ENCODE peak calls at places on chromosomes 6 and 20, in eight cellular contexts. One of them, this sample, is unnamed.

GRCh38 chr6:167255918-167256553 is 35.1 kb upstream of the UNC93A start:
- DNase-seq in H1: no peak
- DNase-seq in A549: no peak
- DNase-seq in uterus: no peak
- DNase-seq in Panc1: no peak
- DNase-seq in hepatocyte: no peak
- DNase-seq in naive thymus-derived CD4-positive, alpha-beta T cell: no peak
- DNase-seq in thyroid gland: no peak
- DNase-seq in this sample: no peak

GRCh38 chr6:125310994-125311649 is 9.4 kb upstream of the HDDC2 start:
- DNase-seq in A549: peak
- DNase-seq in thyroid gland: peak
- DNase-seq in hepatocyte: peak
- DNase-seq in Panc1: peak
- DNase-seq in uterus: no peak
- DNase-seq in H1: no peak
- DNase-seq in naive thymus-derived CD4-positive, alpha-beta T cell: peak
- DNase-seq in this sample: no peak

GRCh38 chr20:37270586-37271420 is 9.2 kb upstream of the GHRH start:
- DNase-seq in A549: no peak
- DNase-seq in thyroid gland: no peak
- DNase-seq in hepatocyte: no peak
- DNase-seq in H1: no peak
- DNase-seq in naive thymus-derived CD4-positive, alpha-beta T cell: no peak
- DNase-seq in Panc1: no peak
- DNase-seq in uterus: no peak
- DNase-seq in this sample: no peak

GRCh38 chr6:134176283-134176975 is 124.0 kb upstream of the SLC2A12 start:
- DNase-seq in uterus: peak
- DNase-seq in H1: no peak
- DNase-seq in A549: no peak
- DNase-seq in Panc1: no peak
- DNase-seq in hepatocyte: peak
- DNase-seq in thyroid gland: peak
- DNase-seq in naive thymus-derived CD4-positive, alpha-beta T cell: no peak
- DNase-seq in this sample: peak

GRCh38 chr20:20364016-20364746 is 3.7 kb upstream of the INSM1 start:
- DNase-seq in uterus: no peak
- DNase-seq in A549: no peak
- DNase-seq in naive thymus-derived CD4-positive, alpha-beta T cell: no peak
- DNase-seq in H1: no peak
- DNase-seq in thyroid gland: no peak
- DNase-seq in Panc1: no peak
- DNase-seq in hepatocyte: no peak
- DNase-seq in this sample: no peak

GRCh38 chr6:168091381-168092264 is 12.6 kb upstream of the FRMD1 start:
- DNase-seq in thyroid gland: no peak
- DNase-seq in A549: no peak
- DNase-seq in naive thymus-derived CD4-positive, alpha-beta T cell: no peak
- DNase-seq in Panc1: no peak
- DNase-seq in hepatocyte: no peak
- DNase-seq in H1: no peak
- DNase-seq in uterus: no peak
- DNase-seq in this sample: no peak

GRCh38 chr6:42616716-42617115 is 52.9 kb downstream of the UBR2 start:
- DNase-seq in uterus: no peak
- DNase-seq in Panc1: no peak
- DNase-seq in H1: no peak
- DNase-seq in hepatocyte: no peak
- DNase-seq in naive thymus-derived CD4-positive, alpha-beta T cell: no peak
- DNase-seq in A549: no peak
- DNase-seq in thyroid gland: no peak
- DNase-seq in this sample: no peak

GRCh38 chr6:93701526-93701925 is 282.2 kb upstream of the EPHA7 start:
- DNase-seq in H1: no peak
- DNase-seq in Panc1: no peak
- DNase-seq in uterus: no peak
- DNase-seq in thyroid gland: no peak
- DNase-seq in hepatocyte: no peak
- DNase-seq in A549: no peak
- DNase-seq in naive thymus-derived CD4-positive, alpha-beta T cell: no peak
- DNase-seq in this sample: no peak

GRCh38 chr20:64049060-64049886 is at the start of gene SOX18:
- DNase-seq in hepatocyte: peak
- DNase-seq in naive thymus-derived CD4-positive, alpha-beta T cell: no peak
- DNase-seq in uterus: no peak
- DNase-seq in thyroid gland: no peak
- DNase-seq in H1: no peak
- DNase-seq in Panc1: no peak
- DNase-seq in A549: peak
- DNase-seq in this sample: no peak
- H3K27ac ChIP-seq in hepatocyte: no peak
- H3K27ac ChIP-seq in naive thymus-derived CD4-positive, alpha-beta T cell: no peak
- H3K27ac ChIP-seq in uterus: peak
- H3K27ac ChIP-seq in thyroid gland: peak
- H3K27ac ChIP-seq in H1: no peak
- H3K27ac ChIP-seq in Panc1: peak
- H3K27ac ChIP-seq in A549: peak
- H3K27ac ChIP-seq in this sample: no peak

DNA sequence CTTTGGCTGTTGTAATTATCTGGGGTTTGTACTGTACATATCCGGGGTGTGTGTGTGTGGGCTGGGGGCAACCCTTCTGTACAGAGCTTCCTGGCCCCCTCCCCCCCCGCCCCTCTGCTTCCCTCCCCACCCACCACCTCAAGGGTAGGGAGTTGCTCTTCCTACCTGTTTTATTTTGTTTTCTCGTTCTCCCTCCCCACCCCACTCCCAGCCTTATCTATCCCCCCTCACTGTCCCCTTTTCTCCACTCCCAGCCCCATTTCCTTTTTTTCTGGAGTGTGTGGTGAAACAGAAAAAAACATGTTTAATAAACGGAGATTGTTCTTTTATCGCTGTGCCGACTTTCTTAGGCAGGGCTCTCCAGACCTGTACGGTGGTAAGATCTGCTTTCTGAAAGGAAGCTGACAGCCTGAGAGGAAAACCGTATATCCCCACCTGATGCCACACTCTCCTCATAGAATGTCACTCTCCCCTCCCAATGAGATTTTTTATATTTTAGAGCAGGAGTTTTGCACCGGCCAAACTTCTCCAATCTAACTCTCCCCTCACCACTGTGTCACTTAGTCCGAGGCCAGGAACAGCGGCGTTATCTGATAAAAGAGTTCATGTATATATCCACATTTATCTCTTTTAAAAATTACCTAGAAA is 891 bp upstream of the ZBTB9 start:
- DNase-seq in uterus: no peak
- DNase-seq in A549: no peak
- DNase-seq in thyroid gland: no peak
- DNase-seq in H1: no peak
- DNase-seq in naive thymus-derived CD4-positive, alpha-beta T cell: peak
- DNase-seq in Panc1: no peak
- DNase-seq in hepatocyte: no peak
- DNase-seq in this sample: no peak
- H3K27ac ChIP-seq in uterus: peak
- H3K27ac ChIP-seq in A549: peak
- H3K27ac ChIP-seq in thyroid gland: peak
- H3K27ac ChIP-seq in H1: no peak
- H3K27ac ChIP-seq in naive thymus-derived CD4-positive, alpha-beta T cell: peak
- H3K27ac ChIP-seq in Panc1: peak
- H3K27ac ChIP-seq in hepatocyte: peak
- H3K27ac ChIP-seq in this sample: peak

GRCh38 chr6:72784071-72784470 is 162.2 kb downstream of the KCNQ5 start:
- DNase-seq in thyroid gland: no peak
- DNase-seq in H1: no peak
- DNase-seq in hepatocyte: no peak
- DNase-seq in A549: no peak
- DNase-seq in Panc1: no peak
- DNase-seq in naive thymus-derived CD4-positive, alpha-beta T cell: no peak
- DNase-seq in uterus: no peak
- DNase-seq in this sample: no peak

GRCh38 chr6:72784581-72784980 is 162.7 kb downstream of the KCNQ5 start:
- DNase-seq in hepatocyte: no peak
- DNase-seq in A549: peak
- DNase-seq in thyroid gland: no peak
- DNase-seq in Panc1: no peak
- DNase-seq in uterus: no peak
- DNase-seq in naive thymus-derived CD4-positive, alpha-beta T cell: no peak
- DNase-seq in H1: no peak
- DNase-seq in this sample: no peak

GRCh38 chr6:72788188-72788587 is 166.3 kb downstream of the KCNQ5 start:
- DNase-seq in thyroid gland: no peak
- DNase-seq in H1: no peak
- DNase-seq in Panc1: no peak
- DNase-seq in A549: peak
- DNase-seq in naive thymus-derived CD4-positive, alpha-beta T cell: no peak
- DNase-seq in hepatocyte: no peak
- DNase-seq in uterus: no peak
- DNase-seq in this sample: no peak

GRCh38 chr6:72789145-72789544 is 167.3 kb downstream of the KCNQ5 start:
- DNase-seq in H1: no peak
- DNase-seq in hepatocyte: no peak
- DNase-seq in uterus: no peak
- DNase-seq in A549: no peak
- DNase-seq in naive thymus-derived CD4-positive, alpha-beta T cell: no peak
- DNase-seq in thyroid gland: peak
- DNase-seq in Panc1: no peak
- DNase-seq in this sample: no peak

DNA sequence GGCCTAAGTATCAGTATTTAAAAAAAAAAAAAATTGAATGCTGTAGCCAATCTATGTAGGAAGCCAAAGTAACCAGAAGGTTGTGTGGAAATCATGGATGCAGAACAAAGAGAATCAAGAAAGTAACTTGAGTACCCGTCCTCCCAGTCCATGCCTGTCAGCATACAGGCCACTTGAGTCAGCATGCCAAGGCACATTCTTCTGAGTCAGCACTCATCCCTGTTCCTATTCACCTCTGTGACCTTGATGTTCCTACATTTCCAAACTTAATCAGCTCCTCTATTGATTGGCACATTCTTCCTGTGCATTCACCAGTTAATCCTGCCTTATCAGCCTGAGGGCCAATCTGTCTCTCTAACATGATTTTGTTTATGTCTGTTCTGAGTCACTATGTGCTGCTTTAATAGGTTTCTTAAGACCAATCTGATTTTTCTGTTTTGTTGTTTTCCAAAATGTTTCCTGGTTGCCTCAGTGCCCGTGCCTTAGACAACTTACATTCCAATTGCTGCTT is 165.7 kb downstream of the KCNQ5 start:
- DNase-seq in uterus: no peak
- DNase-seq in hepatocyte: peak
- DNase-seq in Panc1: peak
- DNase-seq in thyroid gland: peak
- DNase-seq in A549: peak
- DNase-seq in H1: no peak
- DNase-seq in naive thymus-derived CD4-positive, alpha-beta T cell: no peak
- DNase-seq in this sample: no peak
- H3K27ac ChIP-seq in uterus: no peak
- H3K27ac ChIP-seq in hepatocyte: peak
- H3K27ac ChIP-seq in Panc1: peak
- H3K27ac ChIP-seq in thyroid gland: peak
- H3K27ac ChIP-seq in A549: peak
- H3K27ac ChIP-seq in H1: no peak
- H3K27ac ChIP-seq in naive thymus-derived CD4-positive, alpha-beta T cell: no peak
- H3K27ac ChIP-seq in this sample: no peak

GRCh38 chr6:130520801-130521200 is 155.0 kb downstream of the TMEM200A start:
- DNase-seq in Panc1: no peak
- DNase-seq in hepatocyte: no peak
- DNase-seq in naive thymus-derived CD4-positive, alpha-beta T cell: no peak
- DNase-seq in A549: no peak
- DNase-seq in H1: no peak
- DNase-seq in thyroid gland: no peak
- DNase-seq in uterus: no peak
- DNase-seq in this sample: no peak

GRCh38 chr6:130517444-130517931 is 151.7 kb downstream of the TMEM200A start:
- DNase-seq in thyroid gland: no peak
- DNase-seq in H1: no peak
- DNase-seq in Panc1: no peak
- DNase-seq in hepatocyte: no peak
- DNase-seq in A549: no peak
- DNase-seq in naive thymus-derived CD4-positive, alpha-beta T cell: no peak
- DNase-seq in uterus: no peak
- DNase-seq in this sample: no peak

GRCh38 chr6:130516604-130517003 is 150.8 kb downstream of the TMEM200A start:
- DNase-seq in hepatocyte: no peak
- DNase-seq in uterus: no peak
- DNase-seq in H1: no peak
- DNase-seq in naive thymus-derived CD4-positive, alpha-beta T cell: no peak
- DNase-seq in Panc1: no peak
- DNase-seq in A549: no peak
- DNase-seq in thyroid gland: no peak
- DNase-seq in this sample: no peak

GRCh38 chr6:130520235-130520634 is 154.4 kb downstream of the TMEM200A start:
- DNase-seq in naive thymus-derived CD4-positive, alpha-beta T cell: no peak
- DNase-seq in H1: no peak
- DNase-seq in thyroid gland: no peak
- DNase-seq in A549: no peak
- DNase-seq in hepatocyte: no peak
- DNase-seq in uterus: no peak
- DNase-seq in Panc1: no peak
- DNase-seq in this sample: no peak

GRCh38 chr6:130518588-130518987 is 152.8 kb downstream of the TMEM200A start:
- DNase-seq in thyroid gland: no peak
- DNase-seq in H1: no peak
- DNase-seq in uterus: no peak
- DNase-seq in hepatocyte: no peak
- DNase-seq in A549: no peak
- DNase-seq in naive thymus-derived CD4-positive, alpha-beta T cell: no peak
- DNase-seq in Panc1: no peak
- DNase-seq in this sample: no peak
- H3K27ac ChIP-seq in thyroid gland: no peak
- H3K27ac ChIP-seq in H1: no peak
- H3K27ac ChIP-seq in uterus: no peak
- H3K27ac ChIP-seq in hepatocyte: no peak
- H3K27ac ChIP-seq in A549: no peak
- H3K27ac ChIP-seq in naive thymus-derived CD4-positive, alpha-beta T cell: no peak
- H3K27ac ChIP-seq in Panc1: no peak
- H3K27ac ChIP-seq in this sample: no peak

DNA sequence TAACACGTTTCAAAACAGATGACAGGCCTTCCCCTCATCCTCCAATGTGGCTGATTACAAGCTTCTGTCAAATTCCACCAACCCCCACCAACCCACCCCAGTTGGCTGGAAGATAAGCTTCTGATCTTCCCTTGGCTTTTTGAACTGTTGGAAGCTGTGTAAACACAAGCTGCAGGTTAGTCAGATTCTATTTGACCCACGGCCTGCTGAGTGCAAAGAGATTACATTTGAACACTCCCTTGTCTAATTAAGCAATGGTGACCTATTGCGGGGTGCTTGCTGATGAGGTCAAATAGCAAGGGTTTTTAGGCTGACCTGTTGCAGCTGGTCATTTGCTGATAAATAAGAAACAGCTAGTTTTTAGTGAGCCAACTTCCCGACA is 379.7 kb downstream of the BMP2 start:
- DNase-seq in thyroid gland: no peak
- DNase-seq in hepatocyte: peak
- DNase-seq in A549: no peak
- DNase-seq in naive thymus-derived CD4-positive, alpha-beta T cell: no peak
- DNase-seq in H1: no peak
- DNase-seq in uterus: no peak
- DNase-seq in Panc1: no peak
- DNase-seq in this sample: no peak
- H3K27ac ChIP-seq in thyroid gland: no peak
- H3K27ac ChIP-seq in hepatocyte: no peak
- H3K27ac ChIP-seq in A549: no peak
- H3K27ac ChIP-seq in naive thymus-derived CD4-positive, alpha-beta T cell: no peak
- H3K27ac ChIP-seq in H1: no peak
- H3K27ac ChIP-seq in uterus: no peak
- H3K27ac ChIP-seq in Panc1: no peak
- H3K27ac ChIP-seq in this sample: no peak